ENCODE peak calls at places on chromosomes 3 and 15, in ten cellular contexts. K is lower lobe of right lung; I is kidney glomerular epithelial cell; S is activated CD4-positive, alpha-beta T cell treated with anti-CD3 and anti-CD28 coated beads for 24 hours; B is spleen; Z is NCI-H774; E is fibroblast of pulmonary artery; O is NCI-H2171 treated with DMSO at 0.1 percent for 48 hours; H is cerebellar nuclear complex; C is HTR-8/SVneo. A is an unnamed sample.

GRCh38 chr3:141441381-141442365 is 45.2 kb upstream of the RASA2 start:
- DNase-seq in K (peak; percentile 85), I (peak; percentile 52), S (peak; percentile 67), B (peak; percentile 89), Z (no peak), E (peak; percentile 81), O (peak; percentile 33), H (no peak), C (peak; percentile 83), A (peak; percentile 82)

GRCh38 chr3:13275376-13276005 is 144.6 kb downstream of the NUP210 start:
- DNase-seq in K (peak; percentile 43), I (no peak), S (no peak), B (peak; percentile 61), Z (no peak), E (no peak), O (no peak), H (no peak), C (no peak), A (no peak)

GRCh38 chr15:76342046-76342381 is 5.4 kb downstream of the ISL2 start:
- DNase-seq in K (no peak), I (no peak), S (no peak), B (no peak), Z (no peak), E (no peak), O (peak; percentile 40), H (no peak), C (no peak), A (no peak)

GRCh38 chr3:14480207-14481017 is 59.7 kb downstream of the GRIP2 start:
- DNase-seq in K (peak; percentile 45), I (peak; percentile 65), S (no peak), B (peak; percentile 64), Z (no peak), E (peak; percentile 72), O (no peak), H (no peak), C (peak; percentile 40), A (peak; percentile 90)

GRCh38 chr15:61169275-61169903 is 59.7 kb downstream of the RORA start:
- DNase-seq in K (no peak), I (no peak), S (no peak), B (no peak), Z (no peak), E (no peak), O (no peak), H (no peak), C (no peak), A (no peak)

GRCh38 chr3:138569090-138569489 is 25.0 kb downstream of the CEP70 start:
- DNase-seq in K (no peak), I (no peak), S (no peak), B (no peak), Z (no peak), E (no peak), O (no peak), H (no peak), C (peak; percentile 33), A (peak; percentile 16)

GRCh38 chr15:63634154-63634553 is 37.0 kb downstream of the FBXL22 start:
- DNase-seq in K (no peak), I (no peak), S (no peak), B (no peak), Z (no peak), E (no peak), O (no peak), H (no peak), C (no peak), A (no peak)

GRCh38 chr3:196968233-196969000 is at the start of gene PIGZ:
- DNase-seq in K (peak; percentile 65), I (no peak), S (no peak), B (peak; percentile 86), Z (peak; percentile 61), E (peak; percentile 30), O (peak; percentile 17), H (no peak), C (no peak), A (no peak)

GRCh38 chr3:90062018-90062417 is 954.6 kb downstream of the EPHA3 start:
- DNase-seq in K (no peak), I (peak; percentile 42), S (no peak), B (no peak), Z (no peak), E (peak; percentile 49), O (no peak), H (no peak), C (no peak), A (peak; percentile 41)

GRCh38 chr3:145902166-145902565 is 258.8 kb downstream of the PLOD2 start:
- DNase-seq in K (no peak), I (no peak), S (no peak), B (no peak), Z (no peak), E (peak; percentile 13), O (no peak), H (no peak), C (no peak), A (peak; percentile 65)

GRCh38 chr3:42349765-42350594 is 60.4 kb downstream of the LYZL4 start:
- DNase-seq in K (no peak), I (no peak), S (no peak), B (no peak), Z (no peak), E (no peak), O (peak; percentile 63), H (no peak), C (no peak), A (no peak)

GRCh38 chr15:38226867-38227266 is 25.8 kb upstream of the SPRED1 start:
- DNase-seq in K (no peak), I (peak; percentile 93), S (no peak), B (no peak), Z (peak; percentile 30), E (peak; percentile 90), O (peak; percentile 1), H (no peak), C (peak; percentile 30), A (peak; percentile 87)

GRCh38 chr3:4394048-4394447 is 73.0 kb downstream of the SUMF1 start:
- DNase-seq in K (no peak), I (no peak), S (no peak), B (no peak), Z (no peak), E (peak; percentile 74), O (no peak), H (no peak), C (no peak), A (peak; percentile 53)

GRCh38 chr15:46786886-46787285 is 930.4 kb upstream of the SEMA6D start:
- DNase-seq in K (no peak), I (no peak), S (no peak), B (no peak), Z (no peak), E (no peak), O (peak; percentile 65), H (no peak), C (no peak), A (no peak)

GRCh38 chr3:89690649-89691048 is 583.2 kb downstream of the EPHA3 start:
- DNase-seq in K (no peak), I (no peak), S (no peak), B (no peak), Z (no peak), E (peak; percentile 6), O (peak; percentile 78), H (no peak), C (no peak), A (peak; percentile 14)

GRCh38 chr3:71070497-71071465 is 512.7 kb downstream of the FOXP1 start:
- DNase-seq in K (no peak), I (no peak), S (no peak), B (no peak), Z (no peak), E (no peak), O (no peak), H (no peak), C (no peak), A (no peak)

GRCh38 chr15:61084944-61085367 is 144.1 kb downstream of the RORA start:
- DNase-seq in K (no peak), I (no peak), S (no peak), B (no peak), Z (no peak), E (no peak), O (peak; percentile 80), H (no peak), C (no peak), A (no peak)

GRCh38 chr15:58348095-58348812 is 83.5 kb upstream of the LIPC start:
- DNase-seq in K (no peak), I (no peak), S (no peak), B (no peak), Z (no peak), E (no peak), O (peak; percentile 95), H (no peak), C (no peak), A (no peak)

GRCh38 chr3:103459815-103460214 is 1025.0 kb downstream of the ZPLD1 start:
- DNase-seq in K (no peak), I (no peak), S (no peak), B (no peak), Z (no peak), E (no peak), O (no peak), H (no peak), C (no peak), A (no peak)

GRCh38 chr15:98699591-98700424 is 51.5 kb downstream of the IGF1R start:
- DNase-seq in K (no peak), I (no peak), S (no peak), B (no peak), Z (no peak), E (no peak), O (peak; percentile 91), H (no peak), C (no peak), A (no peak)

GRCh38 chr15:57288926-57289650 is 87.2 kb upstream of the CGNL1 start:
- DNase-seq in K (no peak), I (no peak), S (no peak), B (no peak), Z (no peak), E (no peak), O (no peak), H (no peak), C (no peak), A (no peak)

GRCh38 chr15:92069308-92070244 is 216.1 kb downstream of the SLCO3A1 start:
- DNase-seq in K (no peak), I (peak; percentile 90), S (peak; percentile 37), B (no peak), Z (no peak), E (peak; percentile 76), O (no peak), H (no peak), C (peak; percentile 41), A (peak; percentile 81)

GRCh38 chr15:51080286-51080685 is 14.4 kb downstream of the TNFAIP8L3 start:
- DNase-seq in K (no peak), I (no peak), S (no peak), B (no peak), Z (no peak), E (no peak), O (peak; percentile 15), H (no peak), C (no peak), A (no peak)

GRCh38 chr15:87967951-87968350 is 288.6 kb downstream of the NTRK3 start:
- DNase-seq in K (no peak), I (no peak), S (no peak), B (no peak), Z (no peak), E (no peak), O (no peak), H (no peak), C (no peak), A (peak; percentile 60)

GRCh38 chr3:105430460-105430859 is 63.8 kb downstream of the ALCAM start:
- DNase-seq in K (no peak), I (no peak), S (no peak), B (no peak), Z (no peak), E (no peak), O (no peak), H (no peak), C (no peak), A (no peak)

GRCh38 chr3:150133293-150133692 is 162.6 kb upstream of the PFN2 start:
- DNase-seq in K (no peak), I (no peak), S (no peak), B (no peak), Z (no peak), E (no peak), O (no peak), H (no peak), C (no peak), A (no peak)

GRCh38 chr15:65300924-65301441 is 3.5 kb upstream of the RNU5B-1 start:
- DNase-seq in K (no peak), I (no peak), S (no peak), B (peak; percentile 84), Z (no peak), E (no peak), O (no peak), H (no peak), C (no peak), A (no peak)

GRCh38 chr3:121493431-121493830 is 52.4 kb downstream of the POLQ start:
- DNase-seq in K (no peak), I (no peak), S (no peak), B (no peak), Z (no peak), E (peak; percentile 20), O (peak; percentile 3), H (no peak), C (no peak), A (no peak)